ENCODE peak calls at places on chromosomes 5 and 9, in four cellular contexts. O is Right ventricle myocardium superior; T is activated effector memory CD4-positive, alpha-beta T cell treated with anti-CD3 and anti-CD28 coated beads, Interleukin-2, amount 50 U/mL, for 16 hours; H is Caki2. I is an unnamed sample.
A peak's percentile ranks its signal among the peaks of the same experiment; 100 is the strongest.

GRCh38 chr5:123460296-123460729 is 37.1 kb upstream of the CEP120 start:
- DNase-seq in O (no peak), T (no peak), H (peak; percentile 85), I (no peak)

GRCh38 chr5:145243016-145243415 is 592.1 kb downstream of the PRELID2 start:
- DNase-seq in O (no peak), T (no peak), H (no peak), I (no peak)

GRCh38 chr5:111461261-111461671 is 51.1 kb downstream of the STARD4 start:
- DNase-seq in O (no peak), T (no peak), H (no peak), I (no peak)

GRCh38 chr5:126285307-126285706 is 137.9 kb upstream of the GRAMD2B start:
- DNase-seq in O (no peak), T (no peak), H (no peak), I (no peak)

GRCh38 chr5:37121027-37121426 is 128.1 kb downstream of the CPLANE1 start:
- DNase-seq in O (no peak), T (no peak), H (no peak), I (no peak)

GRCh38 chr5:178269499-178269898 is 36.9 kb upstream of the PHYKPL start:
- DNase-seq in O (no peak), T (no peak), H (no peak), I (no peak)

GRCh38 chr9:85157763-85158162 is 488.2 kb downstream of the NTRK2 start:
- DNase-seq in O (no peak), T (no peak), H (no peak), I (no peak)

GRCh38 chr9:108297025-108297424 is 558.8 kb downstream of the ACTL7B start:
- DNase-seq in O (peak; percentile 57), T (no peak), H (no peak), I (no peak)

GRCh38 chr9:38670542-38671371 is 49.2 kb downstream of the FAM240B start:
- DNase-seq in O (no peak), T (no peak), H (no peak), I (no peak)

GRCh38 chr9:96417610-96418073 is 528 bp downstream of the ZNF367 start:
- DNase-seq in O (peak; percentile 45), T (no peak), H (no peak), I (no peak)

GRCh38 chr5:163163858-163164257 is 273.5 kb upstream of the CCNG1 start:
- DNase-seq in O (no peak), T (no peak), H (peak; percentile 17), I (no peak)

I was measured in T-helper 22 cell.